ENCODE peak calls at places on chromosomes 3 and 15, in five cellular contexts. M, B, T, J and H are unnamed samples.

GRCh38 chr15:88623061-88623460 is 1.9 kb downstream of the AEN start:
- DNase-seq in T (peak), B (peak), M (no peak), J (no peak), H (peak)

GRCh38 chr3:37941608-37942540 is 48.7 kb upstream of the VILL start:
- DNase-seq in J (no peak), B (no peak), T (no peak), M (no peak), H (no peak)

GRCh38 chr3:29186982-29187718 is 93.7 kb upstream of the RBMS3 start:
- DNase-seq in B (peak), T (peak), M (no peak), J (no peak), H (peak)

GRCh38 chr3:23874359-23875120 is 42.2 kb downstream of the NKIRAS1 start:
- DNase-seq in M (no peak), T (peak), B (no peak), J (no peak), H (no peak)

GRCh38 chr3:134625462-134625861 is 25.4 kb downstream of the KY start:
- DNase-seq in B (no peak), T (no peak), M (no peak), J (no peak), H (no peak)

GRCh38 chr15:38253448-38253847 is 812 bp downstream of the SPRED1 start:
- DNase-seq in M (no peak), T (peak), J (no peak), B (peak), H (peak)

GRCh38 chr3:115040673-115041286 is 106.3 kb downstream of the ZBTB20 start:
- DNase-seq in T (peak), M (peak), J (peak), B (peak), H (peak)

GRCh38 chr3:128727996-128728395 is 2.0 kb downstream of the RAB7A start:
- DNase-seq in T (peak), B (no peak), M (no peak), J (no peak), H (no peak)

GRCh38 chr15:75815811-75816719 is 27.2 kb upstream of the UBE2Q2 start:
- DNase-seq in T (no peak), M (no peak), J (no peak), B (no peak), H (no peak)

GRCh38 chr3:193928354-193929209 is 207.4 kb upstream of the HES1 start:
- DNase-seq in M (peak), B (peak), J (no peak), T (no peak), H (peak)

GRCh38 chr15:58746174-58746573 is 3.3 kb downstream of the ADAM10 start:
- DNase-seq in T (no peak), B (no peak), J (no peak), M (no peak), H (no peak)

GRCh38 chr3:113948015-113948917 is 453 bp downstream of the ZDHHC23 start:
- DNase-seq in J (peak), B (peak), T (no peak), M (no peak), H (peak)

GRCh38 chr3:34301313-34301712 is 502.9 kb downstream of the PDCD6IP start:
- DNase-seq in J (no peak), M (no peak), B (no peak), T (no peak), H (no peak)

GRCh38 chr3:71185733-71186455 is 397.6 kb downstream of the FOXP1 start:
- DNase-seq in M (no peak), T (peak), B (peak), J (no peak), H (peak)